ENCODE peak calls at places on chromosome 13, in eight cellular contexts. O is GM13977; M is endothelial cell; J is stimulated activated CD8-positive, alpha-beta memory T cell treated with anti-CD3 and anti-CD28 coated beads, Interleukin-7, amount 100 ng/mL, for 4 hours; V is choroid plexus epithelial cell; G is GM04504; P is aorta; Q is GM06990. B is an unnamed sample.

GRCh38 chr13:42266464-42266863 is 5.5 kb upstream of the AKAP11 start:
- DNase-seq in O (no peak), M (no peak), J (no peak), V (peak), G (peak), P (no peak), Q (no peak), B (no peak)

GRCh38 chr13:85543144-85543543 is 256.1 kb downstream of the SLITRK6 start:
- DNase-seq in O (no peak), M (no peak), J (no peak), V (peak), G (no peak), P (no peak), Q (no peak), B (no peak)

GRCh38 chr13:46509981-46510380 is 43.0 kb upstream of the LRCH1 start:
- DNase-seq in O (no peak), M (no peak), J (no peak), V (no peak), G (no peak), P (no peak), Q (no peak), B (no peak)

GRCh38 chr13:113880651-113881611 is 17.1 kb upstream of the GAS6 start:
- DNase-seq in O (peak), M (no peak), J (no peak), V (no peak), G (no peak), P (no peak), Q (no peak), B (no peak)

GRCh38 chr13:46761866-46762265 is 35.1 kb downstream of the ESD start:
- DNase-seq in O (no peak), M (no peak), J (no peak), V (no peak), G (no peak), P (no peak), Q (no peak), B (no peak)

GRCh38 chr13:106513025-106513424 is 22.4 kb downstream of the EFNB2 start:
- DNase-seq in O (no peak), M (no peak), J (no peak), V (peak), G (no peak), P (no peak), Q (no peak), B (no peak)

GRCh38 chr13:36096411-36097184 is 34.6 kb downstream of the DCLK1 start:
- DNase-seq in O (no peak), M (no peak), J (no peak), V (peak), G (no peak), P (no peak), Q (no peak), B (no peak)

GRCh38 chr13:36362251-36362650 is 16.1 kb upstream of the SPART start:
- DNase-seq in O (no peak), M (no peak), J (no peak), V (peak), G (peak), P (no peak), Q (no peak), B (no peak)

GRCh38 chr13:73741111-73741510 is 393.1 kb downstream of the KLF12 start:
- DNase-seq in O (no peak), M (no peak), J (no peak), V (peak), G (no peak), P (no peak), Q (no peak), B (no peak)

GRCh38 chr13:113187263-113187669 is 21.2 kb downstream of the PCID2 start:
- DNase-seq in O (no peak), M (no peak), J (peak), V (peak), G (peak), P (peak), Q (no peak), B (peak)

GRCh38 chr13:59501004-59501403 is 662.7 kb downstream of the DIAPH3 start:
- DNase-seq in O (no peak), M (no peak), J (no peak), V (no peak), G (no peak), P (no peak), Q (no peak), B (no peak)